ENCODE peak calls at places on chromosomes 7 and 10, in eight cellular contexts. B is mammary epithelial cell, Y is ovary, C is Caco-2, G is esophagus muscularis mucosa, L is GM12864, E is WERI-Rb-1, P is heart right ventricle. S is an unnamed sample.

GRCh38 chr7:2806571-2806970 is 37.5 kb downstream of the GNA12 start:
- DNase-seq in P (no peak), L (no peak), B (no peak), G (no peak), C (no peak), E (no peak), Y (no peak), S (no peak)

GRCh38 chr10:130747946-130748345 is 563.6 kb downstream of the TCERG1L start:
- DNase-seq in Y (no peak), B (no peak), G (no peak), P (no peak), C (no peak), L (no peak), E (no peak), S (no peak)

GRCh38 chr7:100893910-100894763 is 1.6 kb downstream of the ACHE start:
- DNase-seq in P (no peak), E (no peak), L (no peak), G (no peak), B (no peak), C (no peak), Y (no peak), S (no peak)

GRCh38 chr7:158026636-158027265 is 560.9 kb downstream of the PTPRN2 start:
- DNase-seq in G (no peak), Y (no peak), C (no peak), E (no peak), L (no peak), B (no peak), P (no peak), S (no peak)

GRCh38 chr7:1329966-1330915 is 97.6 kb downstream of the UNCX start:
- DNase-seq in G (no peak), C (no peak), E (no peak), P (no peak), Y (no peak), B (no peak), L (no peak), S (no peak)

GRCh38 chr10:78210548-78210947 is 176.9 kb downstream of the RPS24 start:
- DNase-seq in E (no peak), B (no peak), P (no peak), G (no peak), C (no peak), Y (no peak), L (no peak), S (no peak)

GRCh38 chr10:132728321-132728720 is 57.6 kb downstream of the NKX6-2 start:
- DNase-seq in E (no peak), L (no peak), P (no peak), Y (no peak), G (no peak), B (no peak), C (no peak), S (no peak)

GRCh38 chr7:155327590-155328320 is 30.1 kb downstream of the INSIG1 start:
- DNase-seq in P (no peak), Y (no peak), C (no peak), B (no peak), E (no peak), G (no peak), L (no peak), S (no peak)

GRCh38 chr7:72275412-72276070 is 136.6 kb downstream of the CALN1 start:
- DNase-seq in E (no peak), Y (no peak), G (no peak), P (no peak), C (no peak), B (no peak), L (no peak), S (no peak)

GRCh38 chr7:57199252-57199651 is 67.0 kb upstream of the ZNF479 start:
- DNase-seq in C (no peak), P (no peak), L (no peak), G (no peak), B (no peak), Y (no peak), E (no peak), S (no peak)

GRCh38 chr10:126448091-126448490 is 59.8 kb upstream of the ADAM12 start:
- DNase-seq in C (no peak), E (no peak), Y (no peak), L (no peak), B (no peak), G (no peak), P (no peak), S (no peak)

GRCh38 chr10:101694056-101694673 is 805 bp downstream of the FBXW4 start:
- DNase-seq in E (peak; percentile 51), Y (peak; percentile 60), P (peak; percentile 61), C (peak; percentile 74), B (peak; percentile 67), G (peak; percentile 92), L (peak; percentile 27), S (peak; percentile 88)

GRCh38 chr10:110919349-110919931 is at the start of gene SHOC2:
- DNase-seq in P (peak; percentile 98), B (no peak), L (no peak), E (peak; percentile 99), G (no peak), C (peak; percentile 99), Y (peak; percentile 99), S (no peak)

GRCh38 chr7:92528188-92528957 is at the start of the genes PEX1 and RBM48:
- DNase-seq in Y (peak; percentile 94), P (peak; percentile 95), L (peak; percentile 98), G (peak; percentile 99), C (peak; percentile 97), B (peak; percentile 99), E (peak; percentile 98), S (peak; percentile 100)
- TF ChIP-seq CTCF in Y (peak; percentile 51), P (peak; percentile 54), L (peak; percentile 15), G (peak; percentile 69), C (peak; percentile 58), B (peak; percentile 11), E (peak; percentile 47), S (peak; percentile 60)

GRCh38 chr10:45375101-45375500 is 1.1 kb downstream of the ALOX5 start:
- DNase-seq in P (no peak), E (no peak), L (no peak), G (no peak), B (no peak), C (no peak), Y (no peak), S (no peak)
- H3K4me3 ChIP-seq in P (no peak overlapping the region), E (no peak overlapping the region), L (peak overlapping the region; percentile 85), G (peak overlapping the region; percentile 62), B (no peak overlapping the region), C (no peak overlapping the region), Y (no peak overlapping the region), S (peak overlapping the region; percentile 83)

GRCh38 chr10:73887038-73888015 is 13.0 kb upstream of the CAMK2G start:
- DNase-seq in L (no peak), B (peak; percentile 95), E (no peak), G (peak; percentile 93), P (peak; percentile 79), C (no peak), Y (peak; percentile 66), S (no peak)
- TF ChIP-seq CTCF in L (no peak), B (no peak), E (no peak), G (no peak), P (no peak), C (no peak), Y (no peak), S (no peak)

GRCh38 chr10:104643023-104643663 is 2.1 kb downstream of the SORCS3 start:
- DNase-seq in P (no peak), L (no peak), C (no peak), Y (no peak), G (peak; percentile 86), E (no peak), B (no peak), S (no peak)

GRCh38 chr10:104642311-104643022 is 1.4 kb downstream of the SORCS3 start:
- DNase-seq in E (peak; percentile 90), Y (peak; percentile 65), L (no peak), B (no peak), C (no peak), P (peak; percentile 39), G (peak; percentile 85), S (no peak)

GRCh38 chr10:104641150-104642000 is at the start of gene SORCS3:
- DNase-seq in P (no peak), E (peak; percentile 30), B (no peak), C (no peak), Y (peak; percentile 16), L (no peak), G (peak; percentile 66), S (no peak)

GRCh38 chr10:104640339-104641149 is 546 bp upstream of the SORCS3 start:
- DNase-seq in C (no peak), L (no peak), B (no peak), Y (peak; percentile 9), P (no peak), G (peak; percentile 68), E (peak; percentile 28), S (no peak)

DNA sequence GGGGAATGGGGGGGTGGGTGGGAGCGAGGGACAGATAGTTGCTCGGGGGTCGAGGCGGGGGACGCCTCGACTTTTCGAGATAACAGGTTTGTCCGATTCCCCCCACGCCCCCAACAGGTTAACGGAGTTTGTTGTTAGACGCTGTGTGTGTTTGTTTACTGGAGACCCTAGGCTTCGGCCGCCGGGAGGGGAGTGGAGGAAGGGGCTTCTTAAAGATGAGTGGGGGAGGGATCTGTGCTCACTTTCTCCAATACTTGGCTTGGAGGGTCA is 846 bp downstream of the SORCS3 start:
- DNase-seq in L (no peak), Y (peak; percentile 8), E (no peak), G (peak; percentile 90), B (no peak), C (no peak), P (no peak), S (no peak)
- H3K4me3 ChIP-seq in L (no peak overlapping the region), Y (no peak overlapping the region), E (peak overlapping the region; percentile 52), G (peak overlapping the region; percentile 48), B (no peak overlapping the region), C (no peak overlapping the region), P (no peak overlapping the region), S (no peak overlapping the region)

DNA sequence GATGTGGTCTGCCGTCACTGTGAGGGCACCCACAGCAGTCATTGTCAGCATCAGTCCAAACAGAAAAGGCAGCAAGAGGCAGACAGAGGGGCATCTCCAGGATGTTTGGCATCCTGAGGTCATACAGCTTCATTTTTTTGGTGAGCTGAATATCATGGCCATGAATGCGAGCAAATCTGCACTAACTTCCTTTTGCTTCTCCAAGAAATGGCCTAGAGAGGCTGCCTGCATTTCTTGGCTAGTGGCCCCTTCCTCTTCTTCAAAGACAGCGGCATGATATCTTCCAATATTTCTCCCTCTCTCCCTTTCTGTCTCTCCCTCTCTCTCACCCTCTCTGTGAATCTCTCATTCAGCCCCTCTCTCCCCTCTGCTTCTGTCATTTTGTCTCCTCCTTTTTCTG is 24.8 kb downstream of the FKBP6 start:
- DNase-seq in P (no peak), L (no peak), E (no peak), B (no peak), G (no peak), Y (no peak), C (no peak), S (no peak)
- TF ChIP-seq CTCF in P (no peak), L (no peak), E (no peak), B (no peak), G (no peak), Y (no peak), C (no peak), S (no peak)

S was measured in GM06990.